ENCODE peak calls at places on chromosome 9, in four cellular contexts. S is right lobe of liver, R is kidney, P is spleen. K is an unnamed sample.
A peak's percentile ranks its signal among the peaks of the same experiment; 100 is the strongest.

GRCh38 chr9:86099695-86100364 is 472 bp upstream of the GOLM1 start:
- DNase-seq in S (no peak), R (no peak), P (no peak), K (peak; percentile 40)

GRCh38 chr9:71765693-71766092 is 2.6 kb downstream of the CEMIP2 start:
- DNase-seq in S (no peak), R (no peak), P (no peak), K (no peak)

GRCh38 chr9:126700296-126700695 is 86.6 kb downstream of the LMX1B start:
- DNase-seq in S (peak; percentile 28), R (peak; percentile 41), P (peak; percentile 49), K (no peak)

GRCh38 chr9:135295556-135296300 is 183.9 kb upstream of the PPP1R26 start:
- DNase-seq in S (no peak), R (peak; percentile 12), P (peak; percentile 36), K (no peak)

GRCh38 chr9:137982132-137982666 is 104.6 kb downstream of the CACNA1B start:
- DNase-seq in S (no peak), R (no peak), P (no peak), K (no peak)

GRCh38 chr9:3479516-3480352 is 46.1 kb downstream of the RFX3 start:
- DNase-seq in S (no peak), R (no peak), P (no peak), K (no peak)

GRCh38 chr9:99588299-99588698 is 233.4 kb upstream of the NR4A3 start:
- DNase-seq in S (no peak), R (no peak), P (no peak), K (no peak)

GRCh38 chr9:91949946-91950664 is at the start of gene ROR2:
- DNase-seq in S (peak; percentile 47), R (peak; percentile 89), P (peak; percentile 78), K (peak; percentile 78)

GRCh38 chr9:107394264-107394663 is 95.3 kb downstream of the KLF4 start:
- DNase-seq in S (no peak), R (no peak), P (no peak), K (no peak)

GRCh38 chr9:99383536-99383935 is 161.5 kb downstream of the SEC61B start:
- DNase-seq in S (no peak), R (no peak), P (no peak), K (no peak)

DNA sequence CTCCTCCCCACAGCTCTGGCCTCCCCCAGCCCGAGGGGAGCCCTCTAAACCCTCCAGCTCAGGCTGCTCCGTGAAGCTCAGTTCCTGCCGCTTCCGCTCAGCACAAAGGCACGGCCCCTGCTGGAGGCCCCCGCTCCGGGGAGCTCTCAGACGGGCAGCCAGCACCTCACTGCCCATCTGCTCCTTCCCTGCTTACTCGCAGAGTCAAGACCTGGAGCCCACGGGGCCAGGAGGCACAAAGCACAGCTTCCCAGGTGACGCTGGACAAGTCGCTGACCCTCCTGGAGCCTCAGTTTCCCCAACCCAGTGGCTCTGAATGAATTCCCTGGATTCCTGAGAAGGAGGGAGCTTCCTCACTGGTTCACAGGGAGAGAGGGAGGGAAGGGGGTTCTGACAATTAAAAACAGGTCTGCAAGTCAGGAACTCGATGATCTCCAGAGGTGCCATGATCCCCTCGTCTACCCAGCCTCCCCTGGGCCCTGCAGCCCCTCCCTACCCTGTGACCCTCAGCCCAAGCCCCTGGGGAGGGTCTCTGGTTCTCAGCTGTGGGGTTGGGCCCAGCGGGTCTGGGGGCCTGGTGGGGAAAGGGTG is 36.2 kb downstream of the VAV2 start:
- DNase-seq in S (no peak), R (peak; percentile 84), P (peak; percentile 91), K (no peak)
- TF ChIP-seq CTCF in S (no peak), R (no peak), P (no peak), K (no peak)

DNA sequence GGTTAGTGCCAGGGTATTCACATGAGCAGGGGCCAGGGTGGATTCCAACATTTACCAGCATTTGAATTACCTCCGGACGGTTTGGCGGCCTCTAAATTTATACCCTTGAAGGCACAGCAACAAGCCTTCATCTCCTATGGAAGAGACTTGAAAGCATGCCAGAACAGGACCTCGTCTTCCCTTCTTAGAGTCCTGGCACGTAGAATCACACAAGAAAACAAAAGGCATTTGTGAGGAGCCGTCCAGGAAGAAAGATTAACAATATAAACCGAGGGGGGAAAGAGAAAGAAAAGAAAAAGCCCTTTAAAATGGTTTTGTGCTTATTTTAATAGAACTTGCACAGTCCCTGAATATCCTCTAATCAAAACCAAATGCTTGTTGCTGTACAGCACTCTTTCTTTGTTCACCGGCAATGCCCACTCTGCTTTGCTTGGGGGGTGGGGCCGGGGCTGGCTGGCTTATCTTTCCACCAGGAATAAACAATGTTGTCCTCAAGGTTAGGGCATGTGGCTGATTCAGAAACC is 575.8 kb upstream of the ZNF462 start:
- DNase-seq in S (no peak), R (no peak), P (peak; percentile 75), K (no peak)
- H3K4me3 ChIP-seq in S (no peak overlapping the region), R (no peak overlapping the region), P (no peak overlapping the region), K (peak overlapping the region; percentile 16)

GRCh38 chr9:103399535-103399934 is 404.4 kb downstream of the CYLC2 start:
- DNase-seq in S (no peak), R (no peak), P (no peak), K (no peak)

GRCh38 chr9:103397868-103398600 is 402.9 kb downstream of the CYLC2 start:
- DNase-seq in S (peak; percentile 62), R (no peak), P (no peak), K (no peak)
- TF ChIP-seq CTCF in S (peak; percentile 62), R (peak; percentile 56), P (peak; percentile 49), K (peak; percentile 44)

GRCh38 chr9:120866651-120867050 is 10.3 kb downstream of the PHF19 start:
- DNase-seq in S (no peak), R (no peak), P (peak; percentile 64), K (no peak)
- H3K4me3 ChIP-seq in S (no peak overlapping the region), R (no peak overlapping the region), P (no peak overlapping the region), K (no peak overlapping the region)

DNA sequence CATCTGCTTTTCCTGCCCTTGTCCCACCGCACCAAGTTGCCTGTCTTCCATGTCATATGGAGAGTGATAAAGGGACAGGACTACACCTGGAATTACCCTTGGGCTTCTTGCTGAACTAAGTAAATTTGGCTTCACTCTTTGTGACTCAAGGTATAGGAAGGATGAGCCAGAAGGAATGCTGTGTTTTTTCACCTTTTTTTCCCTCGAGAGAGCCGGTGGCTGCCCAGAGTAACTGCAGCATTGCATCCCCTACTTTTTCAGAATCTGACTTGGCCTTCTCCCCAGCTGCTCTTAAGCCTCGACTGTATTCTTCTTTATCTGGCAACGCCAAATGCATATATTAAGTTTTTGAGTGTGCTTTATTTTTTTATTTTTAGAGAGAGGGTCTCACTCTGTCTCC is 38.4 kb downstream of the RCL1 start:
- DNase-seq in S (no peak), R (no peak), P (no peak), K (no peak)
- TF ChIP-seq CTCF in S (no peak), R (no peak), P (no peak), K (no peak)

DNA sequence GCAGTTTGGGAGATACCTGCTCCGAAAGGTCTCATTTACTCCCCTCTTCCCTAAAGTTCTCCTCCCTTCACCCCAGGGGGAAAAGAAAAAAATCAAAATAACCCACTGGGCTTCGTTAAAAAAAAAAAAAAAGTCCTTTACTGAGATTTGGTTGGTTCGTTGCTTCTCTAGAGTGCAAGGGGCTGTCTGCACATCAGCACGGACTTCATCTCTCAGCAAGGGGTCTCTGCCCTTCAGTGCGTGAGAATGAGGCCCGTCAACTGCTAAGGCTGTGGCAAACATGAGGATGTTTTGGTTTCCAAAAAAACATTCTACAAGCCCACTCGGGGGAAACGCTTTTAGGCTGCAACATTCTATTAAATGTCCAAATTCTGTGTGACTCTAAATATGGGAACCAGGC is 10.0 kb downstream of the BARHL1 start:
- DNase-seq in S (no peak), R (no peak), P (no peak), K (no peak)
- H3K4me3 ChIP-seq in S (no peak overlapping the region), R (no peak overlapping the region), P (no peak overlapping the region), K (no peak overlapping the region)